ENCODE peak calls at places on chromosomes 7 and 10, in seven cellular contexts. F, G, X, V, K, B and M are unnamed samples.

GRCh38 chr10:121822724-121823123 is 105.1 kb downstream of the ATE1 start:
- DNase-seq in K (no peak), F (no peak), X (no peak), G (no peak), B (no peak), V (no peak), M (no peak)

GRCh38 chr10:79246606-79247275 is 100.5 kb upstream of the PPIF start:
- DNase-seq in G (no peak), F (no peak), X (no peak), B (no peak), V (no peak), K (peak), M (peak)

GRCh38 chr7:30062587-30062986 is 34.4 kb downstream of the PLEKHA8 start:
- DNase-seq in F (no peak), V (no peak), B (peak), G (no peak), X (peak), K (no peak), M (peak)

GRCh38 chr7:107932851-107933250 is 41.9 kb downstream of the DLD start:
- DNase-seq in K (no peak), F (no peak), B (no peak), V (no peak), G (no peak), X (no peak), M (no peak)

GRCh38 chr7:148222716-148223115 is 367.9 kb upstream of the C7orf33 start:
- DNase-seq in B (no peak), K (no peak), G (no peak), V (no peak), X (no peak), F (no peak), M (no peak)

GRCh38 chr7:44633254-44634186 is 27.1 kb downstream of the OGDH start:
- DNase-seq in B (no peak), F (no peak), V (peak), G (peak), X (peak), K (peak), M (peak)

GRCh38 chr10:127148933-127149220 is 47.5 kb downstream of the INSYN2A start:
- DNase-seq in B (no peak), K (no peak), X (peak), F (no peak), G (no peak), V (no peak), M (peak)

GRCh38 chr7:131235489-131236317 is 92.0 kb upstream of the MKLN1 start:
- DNase-seq in V (peak), G (peak), F (no peak), B (peak), X (peak), K (no peak), M (peak)

GRCh38 chr7:125383324-125383723 is 453.7 kb upstream of the POT1 start:
- DNase-seq in K (no peak), F (no peak), X (peak), B (no peak), G (no peak), V (no peak), M (no peak)

GRCh38 chr10:51733061-51733460 is 33.7 kb upstream of the CSTF2T start:
- DNase-seq in V (no peak), X (no peak), K (no peak), F (no peak), B (no peak), G (no peak), M (peak)

GRCh38 chr10:16986406-16987128 is 143.0 kb downstream of the CUBN start:
- DNase-seq in F (no peak), V (no peak), K (no peak), B (no peak), G (no peak), X (peak), M (peak)

GRCh38 chr7:139089118-139089517 is 20.4 kb downstream of the ZC3HAV1 start:
- DNase-seq in F (no peak), V (no peak), K (no peak), B (no peak), X (no peak), G (no peak), M (no peak)

GRCh38 chr7:81944103-81944502 is 174.3 kb upstream of the HGF start:
- DNase-seq in B (no peak), F (no peak), K (no peak), V (no peak), G (no peak), X (no peak), M (no peak)

GRCh38 chr7:95867309-95867708 is 95.0 kb downstream of the DYNC1I1 start:
- DNase-seq in V (no peak), K (no peak), G (no peak), F (no peak), B (peak), X (no peak), M (no peak)

GRCh38 chr10:15515207-15515606 is 144.1 kb upstream of the FAM171A1 start:
- DNase-seq in X (no peak), F (no peak), B (no peak), V (no peak), G (no peak), K (no peak), M (no peak)

GRCh38 chr10:80472234-80473095 is 18.4 kb downstream of the TSPAN14 start:
- DNase-seq in V (no peak), F (no peak), G (no peak), K (no peak), B (no peak), X (peak), M (peak)

GRCh38 chr10:125396651-125397050 is 236.3 kb upstream of the CTBP2 start:
- DNase-seq in G (no peak), V (no peak), F (no peak), B (no peak), X (peak), K (no peak), M (peak)

GRCh38 chr7:148480479-148481146 is 110.0 kb upstream of the C7orf33 start:
- DNase-seq in B (no peak), K (no peak), X (no peak), F (no peak), G (no peak), V (no peak), M (no peak)

GRCh38 chr10:49509904-49510303 is 29.0 kb downstream of the ERCC6 start:
- DNase-seq in F (no peak), V (no peak), K (no peak), G (no peak), X (no peak), B (no peak), M (no peak)

GRCh38 chr10:72186633-72187330 is 29.0 kb upstream of the ANAPC16 start:
- DNase-seq in B (no peak), F (no peak), X (peak), V (no peak), G (no peak), K (no peak), M (no peak)

GRCh38 chr10:80486151-80486692 is 32.1 kb downstream of the TSPAN14 start:
- DNase-seq in B (no peak), G (no peak), V (no peak), K (no peak), F (no peak), X (no peak), M (no peak)

GRCh38 chr10:63719174-63719856 is 198.1 kb downstream of the REEP3 start:
- DNase-seq in G (no peak), K (no peak), X (no peak), F (no peak), B (no peak), V (no peak), M (no peak)

GRCh38 chr10:61733358-61733940 is 70.7 kb downstream of the CABCOCO1 start:
- DNase-seq in X (peak), G (no peak), F (no peak), K (no peak), V (peak), B (peak), M (peak)

GRCh38 chr7:139823855-139824670 is 5.0 kb upstream of the TBXAS1 start:
- DNase-seq in K (no peak), F (no peak), G (no peak), V (no peak), X (no peak), B (no peak), M (no peak)

GRCh38 chr10:11894381-11895107 is 71.4 kb downstream of the PROSER2 start:
- DNase-seq in X (no peak), B (no peak), F (peak), K (no peak), G (no peak), V (no peak), M (no peak)

GRCh38 chr7:36985866-36986402 is 261.6 kb upstream of the AOAH start:
- DNase-seq in V (no peak), F (no peak), K (no peak), G (no peak), B (peak), X (no peak), M (no peak)

GRCh38 chr7:75814407-75814947 is 871 bp upstream of the CCL24 start:
- DNase-seq in K (no peak), F (no peak), X (no peak), B (no peak), V (no peak), G (no peak), M (peak)

GRCh38 chr10:73894245-73894971 is 16.5 kb upstream of the PLAU start:
- DNase-seq in K (no peak), F (no peak), V (no peak), G (no peak), X (peak), B (no peak), M (peak)

GRCh38 chr10:113518415-113518814 is 34.4 kb upstream of the HABP2 start:
- DNase-seq in V (no peak), G (no peak), B (no peak), X (no peak), F (no peak), K (no peak), M (no peak)

GRCh38 chr10:132498562-132499366 is 38.8 kb upstream of the INPP5A start:
- DNase-seq in V (no peak), G (no peak), F (peak), X (no peak), B (no peak), K (no peak), M (no peak)

GRCh38 chr7:121069346-121070100 is 81.0 kb downstream of the CPED1 start:
- DNase-seq in X (no peak), V (no peak), G (no peak), B (no peak), K (no peak), F (no peak), M (peak)

GRCh38 chr7:50687575-50688261 is 95.0 kb downstream of the GRB10 start:
- DNase-seq in K (no peak), B (no peak), F (no peak), G (no peak), V (no peak), X (no peak), M (no peak)